ENCODE peak calls at places on chromosomes 7 and 10, in seven cellular contexts. Z, F, K, U, M, E and H are unnamed samples.

GRCh38 chr10:118543714-118544400 is 51.6 kb downstream of the PRLHR start:
- DNase-seq in Z (peak; percentile 78), F (peak; percentile 4), K (peak; percentile 5), U (peak; percentile 86), M (peak; percentile 46), E (no peak), H (peak; percentile 26)

GRCh38 chr7:4683043-4683883 is 1.2 kb downstream of the FOXK1 start:
- DNase-seq in Z (no peak), F (no peak), K (no peak), U (no peak), M (no peak), E (no peak), H (no peak)

GRCh38 chr7:22061781-22062180 is 116.1 kb upstream of the CDCA7L start:
- DNase-seq in Z (no peak), F (no peak), K (no peak), U (no peak), M (no peak), E (no peak), H (no peak)

GRCh38 chr10:29830526-29831512 is 196.0 kb upstream of the SVIL start:
- DNase-seq in Z (no peak), F (peak; percentile 84), K (peak; percentile 6), U (no peak), M (no peak), E (no peak), H (no peak)

GRCh38 chr10:96585726-96586418 is 940 bp downstream of the TM9SF3 start:
- DNase-seq in Z (no peak), F (peak; percentile 33), K (peak; percentile 7), U (no peak), M (peak; percentile 41), E (no peak), H (no peak)

GRCh38 chr7:128876978-128877755 is 14.5 kb downstream of the ATP6V1F start:
- DNase-seq in Z (no peak), F (no peak), K (no peak), U (no peak), M (no peak), E (no peak), H (no peak)

GRCh38 chr7:99191869-99192596 is 15.9 kb downstream of the KPNA7 start:
- DNase-seq in Z (no peak), F (no peak), K (no peak), U (no peak), M (no peak), E (no peak), H (no peak)

GRCh38 chr7:79332091-79332490 is 121.4 kb downstream of the MAGI2 start:
- DNase-seq in Z (no peak), F (no peak), K (no peak), U (no peak), M (no peak), E (no peak), H (no peak)

GRCh38 chr10:71921319-71922027 is 42.7 kb upstream of the CHST3 start:
- DNase-seq in Z (peak; percentile 45), F (peak; percentile 50), K (no peak), U (no peak), M (no peak), E (no peak), H (no peak)

GRCh38 chr10:6607187-6607586 is 27.1 kb upstream of the PRKCQ start:
- DNase-seq in Z (no peak), F (no peak), K (no peak), U (no peak), M (no peak), E (no peak), H (no peak)

DNA sequence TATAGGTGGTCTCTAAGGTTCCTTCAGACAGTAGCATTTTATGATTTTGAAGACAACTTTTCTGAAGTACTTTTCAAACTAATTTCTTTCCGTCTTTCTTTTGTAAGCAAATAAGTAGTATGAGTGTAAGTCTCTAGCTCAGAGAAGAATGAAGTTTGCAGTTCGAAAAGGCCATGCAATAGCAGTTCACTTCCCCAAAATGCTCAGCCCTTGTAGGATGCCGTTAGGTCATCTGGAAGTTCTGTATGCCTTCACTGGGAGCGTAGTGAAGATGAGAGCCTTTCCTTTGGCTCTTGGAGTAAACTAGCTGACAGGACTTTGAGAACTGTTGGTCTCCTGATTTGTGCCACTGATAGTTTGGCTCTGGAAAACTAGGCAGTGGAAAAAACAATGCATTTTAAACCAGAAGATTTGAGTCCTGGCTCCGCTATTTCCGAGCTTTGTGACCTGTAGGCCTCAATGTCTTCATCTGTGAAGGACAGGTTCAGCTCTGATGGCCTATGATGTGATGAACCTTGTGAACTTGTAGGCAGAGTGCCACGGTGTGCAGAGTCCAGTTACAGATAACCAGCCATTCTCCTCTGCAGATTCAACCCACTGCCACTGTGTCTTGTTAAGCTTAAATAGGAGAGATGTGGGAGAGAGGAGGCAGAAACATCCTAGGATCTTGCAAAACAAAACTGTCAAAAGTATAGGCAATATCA is 18.9 kb downstream of the SGPL1 start:
- DNase-seq in Z (no peak), F (no peak), K (no peak), U (no peak), M (no peak), E (no peak), H (no peak)
- H2BK120ac ChIP-seq in Z (no peak overlapping the region), F (no peak overlapping the region), K (peak overlapping the region; percentile 55), U (no peak overlapping the region), M (no peak overlapping the region), E (no peak overlapping the region), H (no peak overlapping the region)

DNA sequence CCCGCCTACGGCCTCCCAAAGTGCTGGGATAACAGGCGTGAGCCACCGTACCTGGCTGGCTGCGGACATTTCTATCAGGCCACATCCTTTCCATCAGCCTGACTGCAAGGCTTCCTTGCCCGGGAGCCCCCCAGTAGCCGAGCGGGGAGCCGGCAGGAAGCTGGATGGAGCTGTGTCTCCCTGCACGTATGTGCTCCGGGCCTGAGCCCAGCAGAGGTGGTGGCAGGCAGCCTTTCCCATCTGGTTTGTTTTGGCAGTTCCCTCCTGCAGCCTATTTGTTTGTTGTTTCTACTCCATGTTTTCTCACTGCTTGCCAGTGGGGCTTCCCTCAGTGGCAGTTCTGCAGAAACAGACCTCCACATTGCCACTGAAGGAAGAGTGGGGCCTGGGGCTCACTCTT is 5.4 kb downstream of the POP7 start:
- DNase-seq in Z (no peak), F (no peak), K (no peak), U (no peak), M (no peak), E (no peak), H (no peak)
- H2BK120ac ChIP-seq in Z (no peak overlapping the region), F (no peak overlapping the region), K (no peak overlapping the region), U (no peak overlapping the region), M (no peak overlapping the region), E (no peak overlapping the region), H (no peak overlapping the region)

GRCh38 chr10:106136175-106136574 is 1028.3 kb downstream of the SORCS1 start:
- DNase-seq in Z (no peak), F (no peak), K (no peak), U (no peak), M (no peak), E (no peak), H (no peak)

GRCh38 chr10:106134326-106135000 is 1030.0 kb downstream of the SORCS1 start:
- DNase-seq in Z (no peak), F (no peak), K (no peak), U (no peak), M (peak; percentile 27), E (no peak), H (no peak)

GRCh38 chr10:106133451-106133850 is 1031.1 kb downstream of the SORCS1 start:
- DNase-seq in Z (no peak), F (no peak), K (no peak), U (no peak), M (no peak), E (no peak), H (no peak)

GRCh38 chr10:106132956-106133355 is 1031.5 kb downstream of the SORCS1 start:
- DNase-seq in Z (no peak), F (no peak), K (no peak), U (no peak), M (no peak), E (no peak), H (no peak)
- H2BK120ac ChIP-seq in Z (no peak overlapping the region), F (no peak overlapping the region), K (no peak overlapping the region), U (no peak overlapping the region), M (no peak overlapping the region), E (no peak overlapping the region), H (no peak overlapping the region)

GRCh38 chr10:122744257-122744656 is 44.6 kb upstream of the C10orf120 start:
- DNase-seq in Z (no peak), F (no peak), K (no peak), U (no peak), M (no peak), E (no peak), H (no peak)
- H2BK120ac ChIP-seq in Z (no peak overlapping the region), F (no peak overlapping the region), K (no peak overlapping the region), U (no peak overlapping the region), M (no peak overlapping the region), E (no peak overlapping the region), H (no peak overlapping the region)

GRCh38 chr7:15947749-15948148 is 261.3 kb upstream of the MEOX2 start:
- DNase-seq in Z (no peak), F (no peak), K (no peak), U (no peak), M (no peak), E (no peak), H (no peak)
- H2BK120ac ChIP-seq in Z (no peak overlapping the region), F (no peak overlapping the region), K (no peak overlapping the region), U (no peak overlapping the region), M (no peak overlapping the region), E (no peak overlapping the region), H (no peak overlapping the region)